ENCODE peak calls at places on chromosomes 7 and 10, in four cellular contexts. Z is hepatocyte, W is endothelial cell of umbilical vein, H is neural progenitor cell. B is an unnamed sample.

GRCh38 chr7:155190608-155191536 is 106.8 kb upstream of the INSIG1 start:
- DNase-seq in Z (peak; percentile 72), W (peak; percentile 20), H (peak; percentile 74), B (peak; percentile 44)

GRCh38 chr7:38171558-38172403 is 6.3 kb upstream of the STARD3NL start:
- DNase-seq in Z (no peak), W (no peak), H (no peak), B (no peak)

GRCh38 chr10:31383810-31384588 is 65.0 kb downstream of the ZEB1 start:
- DNase-seq in Z (no peak), W (no peak), H (no peak), B (no peak)

GRCh38 chr7:17646181-17646956 is 293.9 kb downstream of the SNX13 start:
- DNase-seq in Z (peak; percentile 37), W (peak; percentile 38), H (no peak), B (no peak)

GRCh38 chr7:26860361-26860760 is 4.0 kb downstream of the SKAP2 start:
- DNase-seq in Z (peak; percentile 30), W (peak; percentile 41), H (no peak), B (no peak)

GRCh38 chr10:94344522-94345122 is 18.1 kb downstream of the NOC3L start:
- DNase-seq in Z (no peak), W (no peak), H (no peak), B (peak; percentile 55)

GRCh38 chr10:89837173-89838001 is 136.0 kb downstream of the KIF20B start:
- DNase-seq in Z (no peak), W (peak; percentile 13), H (no peak), B (no peak)

GRCh38 chr10:103281753-103282152 is 4.8 kb downstream of the INA start:
- DNase-seq in Z (peak; percentile 65), W (no peak), H (peak; percentile 95), B (no peak)

GRCh38 chr7:143245123-143245522 is 18.1 kb upstream of the GSTK1 start:
- DNase-seq in Z (peak; percentile 17), W (peak; percentile 58), H (no peak), B (no peak)

GRCh38 chr10:13728898-13729535 is 142.3 kb downstream of the PRPF18 start:
- DNase-seq in Z (no peak), W (no peak), H (no peak), B (no peak)

GRCh38 chr10:35270100-35270499 is 66.2 kb upstream of the CCNY start:
- DNase-seq in Z (no peak), W (no peak), H (no peak), B (no peak)

GRCh38 chr7:149427096-149427680 is 33.7 kb downstream of the ZNF777 start:
- DNase-seq in Z (peak; percentile 46), W (no peak), H (peak; percentile 67), B (no peak)

GRCh38 chr10:6364893-6365292 is 162.2 kb downstream of the PFKFB3 start:
- DNase-seq in Z (no peak), W (no peak), H (peak; percentile 7), B (no peak)

GRCh38 chr7:22443370-22444180 is 56.4 kb downstream of the STEAP1B start:
- DNase-seq in Z (peak; percentile 39), W (peak; percentile 81), H (no peak), B (no peak)

GRCh38 chr7:1839701-1840100 is 169.6 kb downstream of the ELFN1 start:
- DNase-seq in Z (no peak), W (no peak), H (no peak), B (no peak)

GRCh38 chr7:116418524-116418923 is 81.0 kb upstream of the CAV2 start:
- DNase-seq in Z (no peak), W (no peak), H (no peak), B (no peak)

GRCh38 chr7:108246227-108246837 is 116.2 kb upstream of the LAMB4 start:
- DNase-seq in Z (peak; percentile 52), W (peak; percentile 91), H (peak; percentile 84), B (no peak)

GRCh38 chr7:100034871-100035510 is 14.6 kb upstream of the ZSCAN21 start:
- DNase-seq in Z (no peak), W (peak; percentile 46), H (no peak), B (no peak)

GRCh38 chr7:97842772-97843345 is 29.3 kb downstream of the ASNS start:
- DNase-seq in Z (no peak), W (no peak), H (no peak), B (no peak)

GRCh38 chr10:46239247-46239646 is 47.5 kb upstream of the ANTXRL start:
- DNase-seq in Z (no peak), W (no peak), H (no peak), B (no peak)

GRCh38 chr7:128874140-128875031 is 11.7 kb downstream of the ATP6V1F start:
- DNase-seq in Z (peak; percentile 52), W (no peak), H (no peak), B (no peak)

GRCh38 chr7:141072548-141073172 is 1.2 kb upstream of the TMEM178B start:
- DNase-seq in Z (peak; percentile 50), W (no peak), H (peak; percentile 75), B (no peak)

GRCh38 chr7:158282461-158283001 is 305.1 kb downstream of the PTPRN2 start:
- DNase-seq in Z (no peak), W (no peak), H (no peak), B (no peak)

GRCh38 chr7:131620673-131621609 is 64.5 kb upstream of the PODXL start:
- DNase-seq in Z (no peak), W (peak; percentile 54), H (peak; percentile 45), B (no peak)

GRCh38 chr10:61903991-61904350 is 2.5 kb downstream of the ARID5B start:
- DNase-seq in Z (no peak), W (peak; percentile 59), H (no peak), B (no peak)

GRCh38 chr10:96367470-96367869 is 8.7 kb upstream of the OPALIN start:
- DNase-seq in Z (no peak), W (no peak), H (no peak), B (no peak)

GRCh38 chr7:142476077-142476476 is 218.2 kb upstream of the PRSS58 start:
- DNase-seq in Z (no peak), W (no peak), H (no peak), B (no peak)

GRCh38 chr7:114645451-114645850 is 230.8 kb downstream of the FOXP2 start:
- DNase-seq in Z (no peak), W (no peak), H (peak; percentile 30), B (no peak)

GRCh38 chr10:129161184-129161583 is 305.9 kb upstream of the MGMT start:
- DNase-seq in Z (peak; percentile 30), W (peak; percentile 2), H (peak; percentile 42), B (no peak)

GRCh38 chr10:119749455-119749854 is 23.6 kb downstream of the INPP5F start:
- DNase-seq in Z (no peak), W (no peak), H (no peak), B (no peak)

GRCh38 chr10:63703740-63704345 is 182.6 kb downstream of the REEP3 start:
- DNase-seq in Z (no peak), W (no peak), H (no peak), B (no peak)
- H2AFZ ChIP-seq in Z (no peak overlapping the region), W (no peak overlapping the region), H (peak overlapping the region; percentile 27), B (peak overlapping the region; percentile 86)

GRCh38 chr10:490891-491571 is 198.4 kb downstream of the DIP2C start:
- DNase-seq in Z (peak; percentile 23), W (no peak), H (no peak), B (no peak)
- H3K4me1 ChIP-seq in Z (peaks cover 7% of the 10 kb centered on the region), W (no peaks in the 10 kb centered on the region), H (peaks cover 35% of the 10 kb centered on the region), B (no peaks in the 10 kb centered on the region)

DNA sequence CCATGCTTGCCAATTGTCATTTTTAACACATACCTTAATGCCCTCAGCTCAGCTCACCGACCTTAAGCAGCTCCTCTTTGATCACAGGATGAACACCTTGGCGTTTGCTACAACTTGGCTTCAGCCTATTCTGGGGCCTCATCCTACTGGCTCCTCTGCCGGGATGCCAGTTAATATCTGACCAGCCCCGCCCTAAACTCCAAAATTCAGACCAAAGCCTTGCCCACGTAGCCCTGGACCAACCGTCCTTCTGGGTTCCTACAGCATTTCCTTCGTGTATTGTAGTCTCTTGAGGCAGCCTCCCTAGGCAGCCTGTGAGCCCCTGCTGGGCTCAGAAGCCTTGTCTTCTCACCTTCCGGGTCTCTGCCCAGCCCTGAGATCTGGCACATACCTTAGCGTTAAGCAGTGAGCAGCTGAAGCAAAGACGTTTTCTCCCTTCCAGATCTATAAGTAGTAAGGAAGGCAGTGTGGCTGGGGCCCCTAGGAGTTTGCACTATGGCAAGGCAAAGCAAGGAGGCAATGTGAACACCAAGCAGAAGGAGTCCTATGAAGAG is 836 bp downstream of the ENO4 start:
- DNase-seq in Z (no peak), W (no peak), H (no peak), B (no peak)
- H3K4me3 ChIP-seq in Z (peak overlapping the region; percentile 71), W (peak overlapping the region; percentile 64), H (peak overlapping the region; percentile 74), B (no peak overlapping the region)

DNA sequence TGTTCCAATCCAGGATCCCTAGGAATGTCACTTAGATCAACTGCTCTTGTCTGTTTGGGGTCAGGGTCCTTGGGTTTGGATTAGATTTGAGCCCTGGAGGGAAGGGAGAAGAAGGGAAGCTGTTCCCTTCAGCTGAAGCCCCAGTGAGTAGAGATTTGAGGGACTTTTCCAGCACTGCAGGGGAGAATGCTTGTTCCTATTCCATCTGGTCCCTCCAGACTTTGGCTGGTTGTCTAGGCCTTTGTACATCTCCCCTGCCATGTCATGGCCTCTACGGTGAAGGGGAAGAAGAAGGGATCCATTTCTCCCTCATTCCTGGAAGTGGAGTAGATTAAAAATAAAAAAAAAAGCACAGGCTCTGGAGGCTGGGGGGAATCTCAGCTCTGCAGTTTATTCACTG is 11.1 kb downstream of the C10orf62 start:
- DNase-seq in Z (no peak), W (no peak), H (no peak), B (no peak)
- H2AFZ ChIP-seq in Z (no peak overlapping the region), W (no peak overlapping the region), H (no peak overlapping the region), B (no peak overlapping the region)

B was measured in OCI-LY7.